ENCODE peak calls at places on chromosome 1, in six cellular contexts. F, J, I, Y, U and X are unnamed samples.

GRCh38 chr1:181111559-181111958 is 23.1 kb downstream of the IER5 start:
- DNase-seq in F (no peak), J (no peak), I (no peak), Y (no peak), U (no peak), X (no peak)

GRCh38 chr1:159009704-159010361 is at the start of gene IFI16:
- DNase-seq in F (no peak), J (peak), I (peak), Y (no peak), U (no peak), X (peak)

GRCh38 chr1:237817277-237817676 is 73.4 kb downstream of the ZP4 start:
- DNase-seq in F (no peak), J (no peak), I (no peak), Y (no peak), U (no peak), X (no peak)

GRCh38 chr1:56709269-56709880 is 64.3 kb downstream of the PRKAA2 start:
- DNase-seq in F (no peak), J (peak), I (peak), Y (peak), U (no peak), X (peak)

GRCh38 chr1:25996966-25997758 is 701 bp downstream of the PAFAH2 start:
- DNase-seq in F (no peak), J (peak), I (peak), Y (peak), U (no peak), X (peak)

GRCh38 chr1:25118554-25118953 is 113.7 kb downstream of the SYF2 start:
- DNase-seq in F (no peak), J (no peak), I (no peak), Y (no peak), U (no peak), X (no peak)

GRCh38 chr1:7679873-7680790 is 91.0 kb upstream of the VAMP3 start:
- DNase-seq in F (peak), J (peak), I (no peak), Y (peak), U (peak), X (no peak)

GRCh38 chr1:170114916-170115315 is 30.8 kb upstream of the NTMT2 start:
- DNase-seq in F (no peak), J (no peak), I (no peak), Y (no peak), U (no peak), X (no peak)

GRCh38 chr1:39170731-39171375 is 33.6 kb upstream of the MACF1 start:
- DNase-seq in F (no peak), J (no peak), I (no peak), Y (peak), U (no peak), X (no peak)

GRCh38 chr1:47643506-47644215 is 205.8 kb downstream of the FOXD2 start:
- DNase-seq in F (no peak), J (no peak), I (no peak), Y (peak), U (no peak), X (no peak)

GRCh38 chr1:1827089-1827433 is 48.8 kb upstream of the NADK start:
- DNase-seq in F (no peak), J (no peak), I (no peak), Y (peak), U (no peak), X (no peak)

GRCh38 chr1:61253059-61253735 is 170.8 kb downstream of the NFIA start:
- DNase-seq in F (no peak), J (peak), I (no peak), Y (peak), U (peak), X (no peak)

GRCh38 chr1:175116903-175117302 is 49.3 kb downstream of the TNN start:
- DNase-seq in F (no peak), J (no peak), I (no peak), Y (no peak), U (no peak), X (no peak)

GRCh38 chr1:9849691-9850441 is 26.1 kb upstream of the CLSTN1 start:
- DNase-seq in F (no peak), J (peak), I (peak), Y (peak), U (no peak), X (no peak)

GRCh38 chr1:199273837-199274379 is 635.1 kb downstream of the PTPRC start:
- DNase-seq in F (no peak), J (no peak), I (no peak), Y (peak), U (no peak), X (peak)

GRCh38 chr1:30702823-30703222 is 20.6 kb downstream of the MATN1 start:
- DNase-seq in F (no peak), J (no peak), I (no peak), Y (no peak), U (no peak), X (no peak)

GRCh38 chr1:56301791-56302190 is 277.6 kb downstream of the PLPP3 start:
- DNase-seq in F (no peak), J (no peak), I (no peak), Y (no peak), U (no peak), X (no peak)

GRCh38 chr1:155182052-155182550 is 8.5 kb downstream of the TRIM46 start:
- DNase-seq in F (no peak), J (no peak), I (no peak), Y (no peak), U (no peak), X (no peak)

GRCh38 chr1:26771643-26772321 is 16.0 kb upstream of the PIGV start:
- DNase-seq in F (no peak), J (no peak), I (no peak), Y (peak), U (no peak), X (peak)

GRCh38 chr1:219806020-219806419 is 122.3 kb downstream of the SLC30A10 start:
- DNase-seq in F (no peak), J (no peak), I (no peak), Y (no peak), U (no peak), X (no peak)

GRCh38 chr1:29630756-29631155 is 394.4 kb downstream of the PTPRU start:
- DNase-seq in F (no peak), J (no peak), I (no peak), Y (no peak), U (no peak), X (no peak)

GRCh38 chr1:44929556-44929955 is 56.8 kb downstream of the EIF2B3 start:
- DNase-seq in F (no peak), J (no peak), I (no peak), Y (no peak), U (no peak), X (no peak)

GRCh38 chr1:10980094-10980577 is 32.3 kb upstream of the TARDBP start:
- DNase-seq in F (peak), J (peak), I (no peak), Y (no peak), U (peak), X (no peak)

GRCh38 chr1:236502972-236503639 is 20.7 kb upstream of the LGALS8 start:
- DNase-seq in F (peak), J (peak), I (no peak), Y (peak), U (peak), X (no peak)

GRCh38 chr1:74005533-74005932 is 192.4 kb downstream of the LRRIQ3 start:
- DNase-seq in F (no peak), J (no peak), I (no peak), Y (peak), U (no peak), X (no peak)

GRCh38 chr1:185860316-185860715 is 126.1 kb downstream of the HMCN1 start:
- DNase-seq in F (no peak), J (no peak), I (no peak), Y (no peak), U (no peak), X (no peak)

GRCh38 chr1:215219372-215219771 is 136.8 kb downstream of the KCNK2 start:
- DNase-seq in F (no peak), J (no peak), I (no peak), Y (no peak), U (no peak), X (no peak)

GRCh38 chr1:169250022-169250421 is 117.6 kb downstream of the NME7 start:
- DNase-seq in F (no peak), J (no peak), I (no peak), Y (no peak), U (no peak), X (no peak)

GRCh38 chr1:172950528-172950927 is 100.2 kb downstream of the TNFSF18 start:
- DNase-seq in F (no peak), J (no peak), I (no peak), Y (no peak), U (no peak), X (no peak)

GRCh38 chr1:4267381-4268261 is 367.5 kb upstream of the C1orf174 start:
- DNase-seq in F (no peak), J (no peak), I (peak), Y (no peak), U (no peak), X (peak)

GRCh38 chr1:63922848-63923247 is 149.0 kb downstream of the ROR1 start:
- DNase-seq in F (no peak), J (no peak), I (no peak), Y (no peak), U (no peak), X (no peak)

GRCh38 chr1:24138481-24139158 is 4.3 kb downstream of the IL22RA1 start:
- DNase-seq in F (no peak), J (no peak), I (no peak), Y (no peak), U (no peak), X (no peak)

GRCh38 chr1:28971980-28972771 is 57.8 kb downstream of the EPB41 start:
- DNase-seq in F (no peak), J (no peak), I (no peak), Y (no peak), U (no peak), X (peak)

GRCh38 chr1:230867903-230868735 is at the start of gene C1orf198:
- DNase-seq in F (peak), J (peak), I (peak), Y (peak), U (peak), X (no peak)

GRCh38 chr1:186750250-186750649 is 70.0 kb upstream of the PTGS2 start:
- DNase-seq in F (no peak), J (no peak), I (no peak), Y (no peak), U (no peak), X (no peak)